ENCODE peak calls at places on chromosomes 2 and 18, in five cellular contexts. One of them, this sample, is unnamed. For H3K4me1 and H3K9me3, the result is how much of the 10 kb centered on the place peaks cover.

GRCh38 chr2:85753035-85753524 is 711 bp upstream of the ATOH8 start:
- DNase-seq in NT2/D1: no peak
- DNase-seq in heart left ventricle: no peak
- DNase-seq in esophagus squamous epithelium: no peak
- DNase-seq in hepatocyte: no peak
- DNase-seq in this sample: no peak

GRCh38 chr2:176251928-176252327 is 17.3 kb upstream of the MTX2 start:
- DNase-seq in hepatocyte: no peak
- DNase-seq in heart left ventricle: no peak
- DNase-seq in NT2/D1: no peak
- DNase-seq in esophagus squamous epithelium: no peak
- DNase-seq in this sample: no peak

GRCh38 chr2:20439193-20439475 is 7.7 kb upstream of the RHOB start:
- DNase-seq in esophagus squamous epithelium: no peak
- DNase-seq in hepatocyte: peak
- DNase-seq in heart left ventricle: no peak
- DNase-seq in NT2/D1: no peak
- DNase-seq in this sample: no peak

GRCh38 chr18:57827646-57828045 is 24.5 kb upstream of the ATP8B1 start:
- DNase-seq in esophagus squamous epithelium: no peak
- DNase-seq in heart left ventricle: no peak
- DNase-seq in hepatocyte: no peak
- DNase-seq in NT2/D1: no peak
- DNase-seq in this sample: no peak

GRCh38 chr2:71451695-71452094 is 1.7 kb upstream of the DYSF start:
- DNase-seq in esophagus squamous epithelium: no peak
- DNase-seq in NT2/D1: no peak
- DNase-seq in hepatocyte: no peak
- DNase-seq in heart left ventricle: no peak
- DNase-seq in this sample: no peak

GRCh38 chr2:217216982-217217381 is 357.1 kb upstream of the TNP1 start:
- DNase-seq in heart left ventricle: no peak
- DNase-seq in hepatocyte: no peak
- DNase-seq in NT2/D1: no peak
- DNase-seq in esophagus squamous epithelium: no peak
- DNase-seq in this sample: no peak

GRCh38 chr2:191927991-191928390 is 81.1 kb upstream of the CAVIN2 start:
- DNase-seq in hepatocyte: no peak
- DNase-seq in NT2/D1: no peak
- DNase-seq in esophagus squamous epithelium: no peak
- DNase-seq in heart left ventricle: no peak
- DNase-seq in this sample: no peak

GRCh38 chr18:34806527-34806926 is 96.4 kb downstream of the DTNA start:
- DNase-seq in heart left ventricle: no peak
- DNase-seq in esophagus squamous epithelium: no peak
- DNase-seq in NT2/D1: no peak
- DNase-seq in hepatocyte: no peak
- DNase-seq in this sample: no peak

GRCh38 chr18:77100751-77101355 is 31.7 kb downstream of the MBP start:
- DNase-seq in heart left ventricle: no peak
- DNase-seq in esophagus squamous epithelium: no peak
- DNase-seq in NT2/D1: no peak
- DNase-seq in hepatocyte: no peak
- DNase-seq in this sample: no peak

GRCh38 chr2:70258532-70258875 is 567 bp downstream of the PCYOX1 start:
- DNase-seq in esophagus squamous epithelium: no peak
- DNase-seq in NT2/D1: peak
- DNase-seq in hepatocyte: peak
- DNase-seq in heart left ventricle: peak
- DNase-seq in this sample: peak

GRCh38 chr2:88170472-88170892 is 336 bp downstream of the THNSL2 start:
- DNase-seq in esophagus squamous epithelium: no peak
- DNase-seq in heart left ventricle: no peak
- DNase-seq in NT2/D1: no peak
- DNase-seq in hepatocyte: peak
- DNase-seq in this sample: no peak

GRCh38 chr2:777051-777450 is 99.8 kb upstream of the TMEM18 start:
- DNase-seq in heart left ventricle: no peak
- DNase-seq in esophagus squamous epithelium: no peak
- DNase-seq in hepatocyte: no peak
- DNase-seq in NT2/D1: no peak
- DNase-seq in this sample: no peak

GRCh38 chr2:102761763-102762162 is at the start of gene TMEM182:
- DNase-seq in hepatocyte: no peak
- DNase-seq in heart left ventricle: peak
- DNase-seq in esophagus squamous epithelium: no peak
- DNase-seq in NT2/D1: no peak
- DNase-seq in this sample: no peak

GRCh38 chr18:74596959-74597661 is 560 bp upstream of the ZNF407 start:
- DNase-seq in heart left ventricle: peak
- DNase-seq in NT2/D1: peak
- DNase-seq in hepatocyte: peak
- DNase-seq in esophagus squamous epithelium: peak
- DNase-seq in this sample: no peak

GRCh38 chr2:168787098-168787781 is 15.2 kb upstream of the NOSTRIN start:
- DNase-seq in heart left ventricle: no peak
- DNase-seq in NT2/D1: no peak
- DNase-seq in esophagus squamous epithelium: no peak
- DNase-seq in hepatocyte: no peak
- DNase-seq in this sample: no peak

GRCh38 chr18:10123006-10123950 is 209.5 kb downstream of the VAPA start:
- DNase-seq in hepatocyte: no peak
- DNase-seq in heart left ventricle: no peak
- DNase-seq in esophagus squamous epithelium: no peak
- DNase-seq in NT2/D1: no peak
- DNase-seq in this sample: no peak

GRCh38 chr2:73286134-73286533 is 1.9 kb upstream of the FBXO41 start:
- DNase-seq in hepatocyte: no peak
- DNase-seq in heart left ventricle: no peak
- DNase-seq in esophagus squamous epithelium: no peak
- DNase-seq in NT2/D1: no peak
- DNase-seq in this sample: no peak

GRCh38 chr2:99430614-99431258 is 59.1 kb downstream of the REV1 start:
- DNase-seq in esophagus squamous epithelium: no peak
- DNase-seq in heart left ventricle: no peak
- DNase-seq in NT2/D1: no peak
- DNase-seq in hepatocyte: no peak
- DNase-seq in this sample: no peak

GRCh38 chr2:217801115-217801531 is 201.7 kb downstream of the TNS1 start:
- DNase-seq in esophagus squamous epithelium: no peak
- DNase-seq in heart left ventricle: peak
- DNase-seq in NT2/D1: no peak
- DNase-seq in hepatocyte: no peak
- DNase-seq in this sample: no peak

GRCh38 chr18:3690682-3691066 is 240.7 kb downstream of the TGIF1 start:
- DNase-seq in heart left ventricle: no peak
- DNase-seq in hepatocyte: no peak
- DNase-seq in esophagus squamous epithelium: no peak
- DNase-seq in NT2/D1: no peak
- DNase-seq in this sample: no peak

GRCh38 chr2:138059967-138060635 is 95.8 kb downstream of the HNMT start:
- DNase-seq in heart left ventricle: peak
- DNase-seq in esophagus squamous epithelium: no peak
- DNase-seq in hepatocyte: no peak
- DNase-seq in NT2/D1: no peak
- DNase-seq in this sample: peak

GRCh38 chr2:209974566-209974965 is 27.9 kb upstream of the RPE start:
- DNase-seq in hepatocyte: no peak
- DNase-seq in NT2/D1: no peak
- DNase-seq in esophagus squamous epithelium: no peak
- DNase-seq in heart left ventricle: no peak
- DNase-seq in this sample: no peak

GRCh38 chr2:64359176-64359891 is 94.6 kb upstream of the LGALSL start:
- DNase-seq in NT2/D1: no peak
- DNase-seq in hepatocyte: no peak
- DNase-seq in heart left ventricle: no peak
- DNase-seq in esophagus squamous epithelium: no peak
- DNase-seq in this sample: no peak

GRCh38 chr2:208985644-208986043 is 438.2 kb upstream of the MAP2 start:
- DNase-seq in esophagus squamous epithelium: no peak
- DNase-seq in NT2/D1: no peak
- DNase-seq in hepatocyte: no peak
- DNase-seq in heart left ventricle: no peak
- DNase-seq in this sample: no peak

GRCh38 chr2:90069290-90069894 is 1377.9 kb downstream of the RPIA start:
- DNase-seq in heart left ventricle: no peak
- DNase-seq in hepatocyte: no peak
- DNase-seq in esophagus squamous epithelium: no peak
- DNase-seq in NT2/D1: peak
- DNase-seq in this sample: peak

GRCh38 chr18:55007582-55007981 is 48.3 kb upstream of the CCDC68 start:
- DNase-seq in heart left ventricle: no peak
- DNase-seq in hepatocyte: no peak
- DNase-seq in NT2/D1: no peak
- DNase-seq in esophagus squamous epithelium: no peak
- DNase-seq in this sample: no peak

GRCh38 chr2:162369577-162369976 is 25.6 kb downstream of the GCA start:
- DNase-seq in heart left ventricle: no peak
- DNase-seq in esophagus squamous epithelium: no peak
- DNase-seq in NT2/D1: no peak
- DNase-seq in hepatocyte: no peak
- DNase-seq in this sample: no peak

GRCh38 chr2:239502430-239503221 is 101.8 kb upstream of the HDAC4 start:
- DNase-seq in NT2/D1: no peak
- DNase-seq in hepatocyte: no peak
- DNase-seq in heart left ventricle: no peak
- DNase-seq in esophagus squamous epithelium: no peak
- DNase-seq in this sample: no peak

GRCh38 chr2:26292646-26293045 is 47.9 kb downstream of the HADHB start:
- DNase-seq in NT2/D1: no peak
- DNase-seq in heart left ventricle: no peak
- DNase-seq in esophagus squamous epithelium: no peak
- DNase-seq in hepatocyte: peak
- DNase-seq in this sample: no peak

GRCh38 chr2:49113046-49113445 is 41.3 kb downstream of the FSHR start:
- DNase-seq in heart left ventricle: no peak
- DNase-seq in esophagus squamous epithelium: no peak
- DNase-seq in NT2/D1: no peak
- DNase-seq in hepatocyte: no peak
- DNase-seq in this sample: no peak

GRCh38 chr2:157257312-157258252 is at the start of gene GALNT5:
- DNase-seq in esophagus squamous epithelium: no peak
- DNase-seq in hepatocyte: peak
- DNase-seq in NT2/D1: no peak
- DNase-seq in heart left ventricle: no peak
- DNase-seq in this sample: peak

GRCh38 chr2:42360493-42360889 is 526 bp downstream of the COX7A2L start:
- DNase-seq in hepatocyte: no peak
- DNase-seq in NT2/D1: no peak
- DNase-seq in esophagus squamous epithelium: no peak
- DNase-seq in heart left ventricle: no peak
- DNase-seq in this sample: no peak

GRCh38 chr2:25230626-25231311 is 62.4 kb upstream of the POMC start:
- DNase-seq in NT2/D1: no peak
- DNase-seq in hepatocyte: no peak
- DNase-seq in heart left ventricle: no peak
- DNase-seq in esophagus squamous epithelium: no peak
- DNase-seq in this sample: no peak

GRCh38 chr2:207122914-207123744 is 42.6 kb downstream of the KLF7 start:
- DNase-seq in NT2/D1: no peak
- DNase-seq in heart left ventricle: no peak
- DNase-seq in esophagus squamous epithelium: no peak
- DNase-seq in hepatocyte: peak
- DNase-seq in this sample: no peak

GRCh38 chr2:210873631-210874030 is 317.2 kb downstream of the CPS1 start:
- DNase-seq in hepatocyte: no peak
- DNase-seq in heart left ventricle: no peak
- DNase-seq in NT2/D1: no peak
- DNase-seq in esophagus squamous epithelium: no peak
- DNase-seq in this sample: no peak

GRCh38 chr2:64568836-64569235 is 44.7 kb downstream of the AFTPH start:
- DNase-seq in NT2/D1: no peak
- DNase-seq in hepatocyte: no peak
- DNase-seq in heart left ventricle: no peak
- DNase-seq in esophagus squamous epithelium: no peak
- DNase-seq in this sample: no peak

GRCh38 chr2:234621120-234621519 is 124.2 kb upstream of the ARL4C start:
- DNase-seq in heart left ventricle: no peak
- DNase-seq in NT2/D1: no peak
- DNase-seq in hepatocyte: no peak
- DNase-seq in esophagus squamous epithelium: no peak
- DNase-seq in this sample: no peak

GRCh38 chr2:46336560-46336959 is 39.4 kb downstream of the EPAS1 start:
- DNase-seq in hepatocyte: no peak
- DNase-seq in heart left ventricle: no peak
- DNase-seq in esophagus squamous epithelium: no peak
- DNase-seq in NT2/D1: no peak
- DNase-seq in this sample: no peak
- H3K4me1 ChIP-seq in hepatocyte: half or more
- H3K4me1 ChIP-seq in heart left ventricle: under half
- H3K4me1 ChIP-seq in esophagus squamous epithelium: half or more
- H3K4me1 ChIP-seq in NT2/D1: under half
- H3K4me1 ChIP-seq in this sample: under half

GRCh38 chr2:46392561-46393351 is 86.6 kb upstream of the TMEM247 start:
- DNase-seq in esophagus squamous epithelium: no peak
- DNase-seq in hepatocyte: no peak
- DNase-seq in NT2/D1: no peak
- DNase-seq in heart left ventricle: no peak
- DNase-seq in this sample: no peak
- H3K4me3 ChIP-seq in esophagus squamous epithelium: no peak
- H3K4me3 ChIP-seq in hepatocyte: no peak
- H3K4me3 ChIP-seq in NT2/D1: no peak
- H3K4me3 ChIP-seq in heart left ventricle: no peak
- H3K4me3 ChIP-seq in this sample: no peak

GRCh38 chr2:83376731-83377130 is 1082.3 kb downstream of the SUCLG1 start:
- DNase-seq in hepatocyte: no peak
- DNase-seq in esophagus squamous epithelium: no peak
- DNase-seq in NT2/D1: no peak
- DNase-seq in heart left ventricle: no peak
- DNase-seq in this sample: no peak

GRCh38 chr2:83378921-83379320 is 1080.2 kb downstream of the SUCLG1 start:
- DNase-seq in esophagus squamous epithelium: no peak
- DNase-seq in hepatocyte: no peak
- DNase-seq in NT2/D1: no peak
- DNase-seq in heart left ventricle: no peak
- DNase-seq in this sample: no peak
- H3K9me3 ChIP-seq in esophagus squamous epithelium: under half
- H3K9me3 ChIP-seq in hepatocyte: under half
- H3K9me3 ChIP-seq in NT2/D1: under half
- H3K9me3 ChIP-seq in heart left ventricle: under half
- H3K9me3 ChIP-seq in this sample: under half

DNA sequence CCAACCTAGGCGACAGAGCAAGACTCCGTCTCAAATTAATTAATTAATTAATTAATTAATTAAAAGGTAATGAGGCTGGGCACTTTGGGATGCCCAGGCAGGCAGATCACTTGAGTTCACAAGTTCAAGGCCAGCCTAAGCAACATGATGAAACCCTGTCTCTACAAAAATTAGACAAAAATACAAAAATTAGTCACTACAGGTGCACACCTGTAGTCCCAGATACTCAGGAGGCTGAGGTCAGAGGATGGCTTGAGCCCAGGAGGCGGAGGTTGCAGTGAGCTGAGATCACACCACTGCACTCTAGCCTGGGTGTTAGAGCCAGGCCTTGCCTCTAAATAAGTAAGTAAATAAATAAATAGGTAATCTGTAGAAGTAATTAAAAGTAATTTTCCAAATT is 6.8 kb downstream of the SF3B1 start:
- DNase-seq in heart left ventricle: no peak
- DNase-seq in hepatocyte: no peak
- DNase-seq in esophagus squamous epithelium: no peak
- DNase-seq in NT2/D1: no peak
- DNase-seq in this sample: no peak
- H3K4me1 ChIP-seq in heart left ventricle: under half
- H3K4me1 ChIP-seq in hepatocyte: under half
- H3K4me1 ChIP-seq in esophagus squamous epithelium: half or more
- H3K4me1 ChIP-seq in NT2/D1: under half
- H3K4me1 ChIP-seq in this sample: under half

GRCh38 chr2:182890773-182891381 is 24.4 kb upstream of the FRZB start:
- DNase-seq in heart left ventricle: no peak
- DNase-seq in NT2/D1: no peak
- DNase-seq in esophagus squamous epithelium: no peak
- DNase-seq in hepatocyte: no peak
- DNase-seq in this sample: no peak
- H3K4me3 ChIP-seq in heart left ventricle: no peak
- H3K4me3 ChIP-seq in NT2/D1: no peak
- H3K4me3 ChIP-seq in esophagus squamous epithelium: no peak
- H3K4me3 ChIP-seq in hepatocyte: peak
- H3K4me3 ChIP-seq in this sample: no peak